ENCODE peak calls at places on chromosome 17, in six cellular contexts. X is IMR-90, Y is A549, S is K562, B is HepG2, P is H1. U is an unnamed sample.

GRCh38 chr17:2624292-2624731 is 30.9 kb downstream of the PAFAH1B1 start:
- DNase-seq in P (no peak), B (no peak), X (no peak), Y (no peak), S (no peak), U (no peak)

GRCh38 chr17:27878776-27879562 is 14.2 kb downstream of the LYRM9 start:
- DNase-seq in B (no peak), S (no peak), P (no peak), X (no peak), Y (no peak), U (no peak)

GRCh38 chr17:57442914-57443571 is 186.7 kb downstream of the MSI2 start:
- DNase-seq in S (no peak), Y (peak; percentile 40), P (no peak), X (no peak), B (no peak), U (no peak)

GRCh38 chr17:39608601-39609000 is 881 bp upstream of the NEUROD2 start:
- DNase-seq in X (no peak), Y (peak; percentile 46), B (no peak), S (no peak), P (peak; percentile 48), U (no peak)

GRCh38 chr17:40322417-40323315 is 13.7 kb downstream of the RARA start:
- DNase-seq in P (no peak), X (peak; percentile 81), B (peak; percentile 55), S (peak; percentile 80), Y (peak; percentile 82), U (peak; percentile 40)

GRCh38 chr17:4777969-4778760 is 6.5 kb downstream of the TM4SF5 start:
- DNase-seq in X (peak; percentile 31), B (peak; percentile 83), P (no peak), Y (no peak), S (no peak), U (no peak)

GRCh38 chr17:69870091-69870530 is 204.9 kb upstream of the KCNJ16 start:
- DNase-seq in P (no peak), X (peak; percentile 91), Y (peak; percentile 10), S (no peak), B (no peak), U (no peak)

GRCh38 chr17:69335018-69335417 is 8.1 kb upstream of the ABCA5 start:
- DNase-seq in P (no peak), S (peak; percentile 29), Y (peak; percentile 68), X (peak; percentile 60), B (peak; percentile 46), U (peak; percentile 69)

GRCh38 chr17:27352481-27353460 is 58.9 kb downstream of the WSB1 start:
- DNase-seq in B (no peak), X (peak; percentile 24), Y (peak; percentile 40), S (no peak), P (no peak), U (no peak)

GRCh38 chr17:3828151-3828851 is 17.7 kb downstream of the NCBP3 start:
- DNase-seq in B (no peak), X (peak; percentile 86), S (no peak), P (no peak), Y (no peak), U (no peak)

GRCh38 chr17:80386341-80386740 is 28.6 kb upstream of the ENDOV start:
- DNase-seq in S (no peak), Y (no peak), X (no peak), P (no peak), B (no peak), U (no peak)

GRCh38 chr17:21061971-21062526 is 19.2 kb upstream of the USP22 start:
- DNase-seq in S (no peak), Y (no peak), P (no peak), B (no peak), X (no peak), U (no peak)

GRCh38 chr17:7237761-7238417 is 1.4 kb downstream of the PHF23 start:
- DNase-seq in B (peak; percentile 68), S (peak; percentile 83), P (peak; percentile 94), X (peak; percentile 46), Y (peak; percentile 78), U (no peak)

GRCh38 chr17:3222505-3222904 is 15.0 kb downstream of the OR1A1 start:
- DNase-seq in Y (no peak), S (no peak), X (no peak), B (no peak), P (no peak), U (no peak)

GRCh38 chr17:50914510-50914849 is 48.3 kb upstream of the TOB1 start:
- DNase-seq in Y (no peak), P (no peak), B (no peak), X (no peak), S (no peak), U (no peak)

GRCh38 chr17:60646701-60647100 is 30.9 kb upstream of the BCAS3 start:
- DNase-seq in X (no peak), P (no peak), S (no peak), B (no peak), Y (no peak), U (no peak)

GRCh38 chr17:60641126-60641525 is 36.5 kb upstream of the BCAS3 start:
- DNase-seq in S (no peak), P (no peak), X (no peak), Y (no peak), B (no peak), U (no peak)

GRCh38 chr17:60647705-60648104 is 29.9 kb upstream of the BCAS3 start:
- DNase-seq in S (no peak), B (no peak), Y (no peak), X (no peak), P (no peak), U (no peak)

GRCh38 chr17:60641810-60642220 is 35.8 kb upstream of the BCAS3 start:
- DNase-seq in P (peak; percentile 48), Y (peak; percentile 85), S (peak; percentile 73), X (peak; percentile 85), B (peak; percentile 87), U (peak; percentile 78)

DNA sequence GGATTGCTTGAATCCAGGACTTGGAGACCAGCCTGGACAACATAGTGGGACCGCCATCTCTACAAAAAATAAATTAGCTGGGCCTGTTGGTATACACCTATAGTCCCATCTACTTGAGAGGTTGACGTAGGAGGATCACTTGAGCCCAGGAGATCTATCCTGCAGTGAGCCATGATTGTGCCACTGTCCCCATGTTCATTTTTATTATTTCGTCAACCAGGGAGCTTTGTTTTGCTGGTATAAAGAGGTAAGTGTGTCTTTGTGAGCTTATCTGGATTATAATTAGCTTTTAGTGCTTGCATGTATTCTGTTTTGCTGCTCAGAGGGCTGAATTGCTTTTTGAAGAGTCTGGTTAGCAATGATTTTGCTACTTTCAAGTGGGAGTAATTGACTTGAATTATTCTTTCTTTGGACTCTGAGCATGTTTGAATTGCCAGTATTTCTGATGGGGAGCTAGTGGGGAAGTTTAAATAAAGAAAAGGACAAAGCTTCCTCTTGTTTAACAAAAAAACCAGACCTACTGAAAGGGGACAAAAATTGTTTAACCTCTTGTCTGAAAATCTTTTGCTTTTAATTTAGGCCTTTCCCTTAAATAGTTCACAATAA is 31.6 kb upstream of the BCAS3 start:
- DNase-seq in P (no peak), B (no peak), Y (no peak), S (no peak), X (no peak), U (no peak)
- TF ChIP-seq CEBPB in P (no peak), B (no peak), Y (no peak), S (no peak), X (no peak), U (no peak)

DNA sequence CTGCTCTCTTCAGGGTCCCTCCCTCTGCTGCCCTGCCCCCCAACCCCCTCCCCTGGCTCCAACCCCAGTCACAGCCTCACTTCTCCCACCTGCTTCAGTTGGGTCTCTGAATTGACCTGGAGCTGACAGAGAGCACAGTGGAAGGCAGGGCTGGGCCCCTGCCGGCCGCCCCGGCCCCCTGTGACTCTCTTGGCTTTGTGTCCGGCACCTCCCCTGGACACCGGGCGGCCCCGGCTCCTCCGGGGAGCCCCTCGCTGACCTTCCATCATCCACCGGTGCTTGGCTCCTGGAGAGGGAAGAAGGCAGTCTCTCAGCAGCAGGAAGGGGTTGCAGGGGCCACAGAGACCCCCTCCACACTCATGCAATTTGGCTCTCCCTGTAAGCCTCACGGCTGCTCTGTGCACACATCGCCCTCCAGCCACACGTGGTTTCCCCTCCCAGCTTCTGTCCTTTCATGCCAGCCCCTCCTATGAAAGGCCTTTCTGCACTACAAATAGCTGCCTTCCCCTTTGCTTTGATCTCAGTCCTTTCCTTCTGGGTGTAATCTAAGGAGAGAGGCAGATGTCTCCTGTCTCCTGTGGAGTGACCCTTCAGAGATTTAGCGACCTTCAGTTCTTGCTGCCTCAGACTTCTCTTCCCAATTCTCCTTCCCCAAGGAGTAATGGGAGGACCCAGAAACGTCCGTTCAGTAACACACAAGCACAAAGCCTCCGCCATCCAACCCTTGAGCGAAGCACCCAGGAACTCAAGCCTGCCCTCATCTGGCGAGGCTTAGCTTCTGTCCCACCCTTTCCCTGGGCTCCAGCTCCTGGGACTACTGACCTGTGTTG is 8.3 kb downstream of the NKIRAS2 start:
- DNase-seq in P (peak; percentile 77), B (peak; percentile 79), S (peak; percentile 68), Y (peak; percentile 71), X (no peak), U (peak; percentile 39)
- TF ChIP-seq CEBPB in P (no peak), B (no peak), S (no peak), Y (no peak), X (no peak), U (no peak)

DNA sequence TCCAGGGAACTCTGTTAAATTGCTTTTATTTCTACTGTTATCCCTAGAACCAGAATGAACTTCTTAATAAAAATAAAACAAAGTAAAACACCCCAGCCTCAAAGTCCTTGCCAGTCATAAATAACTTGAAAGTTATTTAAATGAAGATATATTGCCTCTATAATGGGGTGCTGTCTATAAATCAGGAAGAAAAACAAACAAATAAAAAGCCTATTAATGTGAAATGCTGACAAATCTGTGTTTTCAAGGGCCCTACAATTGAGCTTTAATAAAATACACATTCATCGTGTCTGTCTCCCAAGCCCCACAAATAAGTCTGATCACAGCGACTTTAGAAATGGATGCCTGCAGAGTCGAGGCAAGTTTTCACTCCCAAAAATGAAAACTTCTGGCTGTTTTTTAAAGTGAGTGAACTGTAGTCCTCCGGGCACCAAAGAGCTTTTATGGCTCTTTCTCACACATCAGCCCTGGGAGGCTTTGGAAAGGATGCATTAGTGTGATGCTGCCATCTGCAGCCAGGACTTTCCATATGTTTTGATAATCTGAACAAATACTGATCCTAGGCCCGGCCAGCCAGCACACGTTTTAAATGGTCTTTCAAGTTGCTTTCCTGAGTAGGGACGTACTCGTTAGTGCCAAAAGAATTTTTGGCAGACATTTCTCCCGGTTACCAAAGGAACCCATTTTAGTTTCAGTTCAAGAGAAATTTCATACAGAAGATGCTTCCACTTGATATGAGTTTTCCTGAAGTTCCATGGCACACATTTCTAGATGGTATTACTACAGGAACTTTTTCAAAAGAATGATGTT is 16.3 kb downstream of the NACA2 start:
- DNase-seq in X (peak; percentile 65), S (peak; percentile 11), Y (peak; percentile 88), B (peak; percentile 80), P (no peak), U (peak; percentile 74)
- TF ChIP-seq CEBPB in X (no peak), S (no peak), Y (no peak), B (no peak), P (no peak), U (no peak)

GRCh38 chr17:43601280-43602050 is 55.3 kb upstream of the ETV4 start:
- DNase-seq in S (no peak), Y (no peak), X (peak; percentile 51), B (no peak), P (no peak), U (no peak)

GRCh38 chr17:43597624-43598358 is 51.7 kb upstream of the ETV4 start:
- DNase-seq in S (no peak), B (no peak), P (no peak), Y (no peak), X (no peak), U (no peak)

GRCh38 chr17:43598359-43599045 is 52.4 kb upstream of the ETV4 start:
- DNase-seq in B (no peak), X (no peak), Y (no peak), S (no peak), P (no peak), U (no peak)

GRCh38 chr17:43599046-43599395 is 52.9 kb upstream of the ETV4 start:
- DNase-seq in B (no peak), P (no peak), S (no peak), X (no peak), Y (no peak), U (no peak)

GRCh38 chr17:43599835-43600234 is 53.7 kb upstream of the ETV4 start:
- DNase-seq in X (peak; percentile 87), P (no peak), S (no peak), B (no peak), Y (peak; percentile 52), U (no peak)
- TF ChIP-seq CEBPB in X (peak; percentile 97), P (no peak), S (no peak), B (no peak), Y (peak; percentile 81), U (peak; percentile 80)